ENCODE peak calls at places on chromosomes 7 and 10, in five cellular contexts. H is HT-29; X is WERI-Rb-1; J is IMR-90; Z is activated CD8-positive, alpha-beta memory T cell treated with anti-CD3 and anti-CD28 coated beads, Interleukin-2, amount 50 U/mL, for 48 hours. F is an unnamed sample.

GRCh38 chr7:42662862-42663261 is 249.0 kb downstream of the C7orf25 start:
- DNase-seq in H (no peak), X (no peak), J (no peak), Z (no peak), F (no peak)

GRCh38 chr7:45969940-45970339 is 48.9 kb upstream of the IGFBP3 start:
- DNase-seq in H (no peak), X (no peak), J (no peak), Z (no peak), F (no peak)

GRCh38 chr7:44292876-44293560 is 32.4 kb downstream of the CAMK2B start:
- DNase-seq in H (no peak), X (no peak), J (no peak), Z (peak), F (no peak)

GRCh38 chr10:54962134-54962900 is 161.3 kb upstream of the PCDH15 start:
- DNase-seq in H (no peak), X (no peak), J (no peak), Z (no peak), F (no peak)

GRCh38 chr7:4603843-4604231 is 78.3 kb upstream of the FOXK1 start:
- DNase-seq in H (no peak), X (no peak), J (no peak), Z (no peak), F (no peak)

GRCh38 chr10:70350501-70350900 is 31.9 kb downstream of the LRRC20 start:
- DNase-seq in H (no peak), X (no peak), J (no peak), Z (no peak), F (no peak)

GRCh38 chr7:149819141-149819960 is 18.8 kb upstream of the ZNF862 start:
- DNase-seq in H (no peak), X (no peak), J (no peak), Z (no peak), F (peak)

GRCh38 chr7:4742051-4742573 is 33.3 kb upstream of the AP5Z1 start:
- DNase-seq in H (no peak), X (peak), J (no peak), Z (no peak), F (no peak)

GRCh38 chr10:110498982-110499795 is 1.5 kb downstream of the DUSP5 start:
- DNase-seq in H (peak), X (peak), J (peak), Z (peak), F (peak)

GRCh38 chr10:24681476-24682088 is 42.1 kb downstream of the ARHGAP21 start:
- DNase-seq in H (peak), X (peak), J (no peak), Z (no peak), F (no peak)

GRCh38 chr7:133102276-133103060 is 20.6 kb upstream of the CHCHD3 start:
- DNase-seq in H (no peak), X (no peak), J (no peak), Z (no peak), F (no peak)

GRCh38 chr10:4651404-4652037 is 174.5 kb upstream of the AKR1E2 start:
- DNase-seq in H (no peak), X (no peak), J (no peak), Z (no peak), F (no peak)

GRCh38 chr7:95686109-95686508 is 86.2 kb upstream of the DYNC1I1 start:
- DNase-seq in H (peak), X (peak), J (peak), Z (no peak), F (peak)

GRCh38 chr10:92696606-92697383 is 7.0 kb downstream of the HHEX start:
- DNase-seq in H (no peak), X (no peak), J (no peak), Z (no peak), F (no peak)

GRCh38 chr7:69630292-69630691 is 32.0 kb downstream of the AUTS2 start:
- DNase-seq in H (no peak), X (no peak), J (peak), Z (no peak), F (no peak)

GRCh38 chr7:45638916-45639315 is 64.7 kb downstream of the ADCY1 start:
- DNase-seq in H (no peak), X (no peak), J (no peak), Z (peak), F (no peak)

GRCh38 chr7:74572301-74573090 is 85.0 kb upstream of the GTF2I start:
- DNase-seq in H (peak), X (no peak), J (no peak), Z (no peak), F (peak)

GRCh38 chr10:35306852-35307251 is 29.5 kb upstream of the CCNY start:
- DNase-seq in H (peak), X (no peak), J (peak), Z (peak), F (no peak)

GRCh38 chr10:99678921-99679320 is 19.6 kb downstream of the ENTPD7 start:
- DNase-seq in H (no peak), X (no peak), J (no peak), Z (no peak), F (no peak)

GRCh38 chr10:104925232-104925851 is 284.3 kb downstream of the SORCS3 start:
- DNase-seq in H (peak), X (peak), J (no peak), Z (peak), F (peak)

GRCh38 chr7:30656611-30657010 is 25.6 kb downstream of the CRHR2 start:
- DNase-seq in H (no peak), X (no peak), J (no peak), Z (no peak), F (no peak)

GRCh38 chr10:12382956-12383531 is 33.7 kb downstream of the CAMK1D start:
- DNase-seq in H (no peak), X (no peak), J (no peak), Z (no peak), F (no peak)

GRCh38 chr7:1447551-1448244 is 11.6 kb downstream of the MICALL2 start:
- DNase-seq in H (no peak), X (no peak), J (peak), Z (no peak), F (no peak)

GRCh38 chr10:6665847-6666246 is 85.8 kb upstream of the PRKCQ start:
- DNase-seq in H (no peak), X (no peak), J (no peak), Z (no peak), F (no peak)

GRCh38 chr10:117002206-117002605 is 2.8 kb downstream of the SHTN1 start:
- DNase-seq in H (no peak), X (no peak), J (no peak), Z (no peak), F (no peak)

GRCh38 chr7:47333131-47333887 is 248.6 kb downstream of the TNS3 start:
- DNase-seq in H (no peak), X (no peak), J (no peak), Z (no peak), F (no peak)

GRCh38 chr10:3136336-3136735 is 36.2 kb downstream of the PITRM1 start:
- DNase-seq in H (no peak), X (no peak), J (peak), Z (no peak), F (peak)

GRCh38 chr7:17206354-17206905 is 92.0 kb upstream of the AHR start:
- DNase-seq in H (no peak), X (no peak), J (no peak), Z (no peak), F (no peak)

GRCh38 chr10:3928078-3928477 is 143.1 kb upstream of the KLF6 start:
- DNase-seq in H (no peak), X (no peak), J (peak), Z (no peak), F (no peak)

GRCh38 chr7:120740348-120740747 is 117.6 kb downstream of the TSPAN12 start:
- DNase-seq in H (no peak), X (no peak), J (peak), Z (no peak), F (no peak)

F was measured in heart right ventricle.